ENCODE peak calls at places on chromosomes 3 and 15, in five cellular contexts. S is stimulated activated CD8-positive, alpha-beta memory T cell treated with anti-CD3 and anti-CD28 coated beads, Interleukin-4, amount 100 ng/mL, for 24 hours; X is MG63; J is naive thymus-derived CD8-positive, alpha-beta T cell; W is stimulated activated CD4-positive, alpha-beta T cell treated with anti-CD3 and anti-CD28 coated beads, Interleukin-4, amount 100 ng/mL, for 1 hour. F is an unnamed sample.
A peak's percentile ranks its signal among the peaks of the same experiment; 100 is the strongest.

GRCh38 chr3:186002884-186003472 is 65.2 kb upstream of the TRA2B start:
- DNase-seq in S (no peak), X (peak; percentile 33), J (no peak), W (no peak), F (no peak)

GRCh38 chr3:50356553-50356952 is 2.8 kb downstream of the TMEM115 start:
- DNase-seq in S (no peak), X (peak; percentile 44), J (no peak), W (no peak), F (no peak)

GRCh38 chr3:96619475-96619874 is 194.9 kb upstream of the EPHA6 start:
- DNase-seq in S (no peak), X (no peak), J (no peak), W (no peak), F (no peak)

GRCh38 chr3:195583831-195584542 is at the start of gene APOD:
- DNase-seq in S (no peak), X (peak; percentile 22), J (no peak), W (no peak), F (no peak)

GRCh38 chr3:125186261-125186770 is 26.2 kb downstream of the SLC12A8 start:
- DNase-seq in S (peak; percentile 11), X (no peak), J (no peak), W (peak; percentile 33), F (no peak)

GRCh38 chr15:74007820-74008371 is 13.4 kb downstream of the PML start:
- DNase-seq in S (no peak), X (no peak), J (no peak), W (no peak), F (no peak)

GRCh38 chr3:131072845-131073244 is 46.2 kb downstream of the NEK11 start:
- DNase-seq in S (no peak), X (no peak), J (no peak), W (no peak), F (no peak)

GRCh38 chr3:112689989-112690388 is 49.0 kb upstream of the CCDC80 start:
- DNase-seq in S (no peak), X (no peak), J (no peak), W (no peak), F (no peak)

GRCh38 chr15:78727561-78727960 is 83.7 kb downstream of the ADAMTS7 start:
- DNase-seq in S (no peak), X (no peak), J (no peak), W (no peak), F (no peak)

GRCh38 chr15:48426047-48426446 is 94.8 kb downstream of the DUT start:
- DNase-seq in S (no peak), X (no peak), J (no peak), W (no peak), F (no peak)

GRCh38 chr3:31810991-31811433 is 170.1 kb downstream of the OSBPL10 start:
- DNase-seq in S (no peak), X (no peak), J (no peak), W (no peak), F (no peak)

GRCh38 chr3:193593666-193594025 is 638 bp downstream of the OPA1 start:
- DNase-seq in S (no peak), X (peak; percentile 31), J (peak; percentile 42), W (peak; percentile 33), F (peak; percentile 42)

GRCh38 chr15:50977157-50977556 is 68.7 kb downstream of the AP4E1 start:
- DNase-seq in S (no peak), X (no peak), J (no peak), W (no peak), F (no peak)

GRCh38 chr3:100665230-100665629 is 44.1 kb upstream of the TFG start:
- DNase-seq in S (no peak), X (no peak), J (no peak), W (peak; percentile 6), F (no peak)

GRCh38 chr3:101803152-101803782 is 24.3 kb downstream of the NXPE3 start:
- DNase-seq in S (no peak), X (peak; percentile 29), J (peak; percentile 61), W (peak; percentile 6), F (peak; percentile 63)

GRCh38 chr3:17151598-17152373 is 267.0 kb downstream of the PLCL2 start:
- DNase-seq in S (peak; percentile 78), X (no peak), J (peak; percentile 65), W (peak; percentile 78), F (no peak)

GRCh38 chr3:137764001-137764433 is at the start of gene SOX14:
- DNase-seq in S (no peak), X (no peak), J (no peak), W (no peak), F (no peak)

GRCh38 chr15:63234479-63234878 is 42.9 kb upstream of the APH1B start:
- DNase-seq in S (no peak), X (peak; percentile 65), J (no peak), W (no peak), F (no peak)

GRCh38 chr15:61796056-61796455 is 264.2 kb downstream of the VPS13C start:
- DNase-seq in S (no peak), X (no peak), J (no peak), W (no peak), F (no peak)

GRCh38 chr3:124780356-124780755 is 50.1 kb downstream of the UMPS start:
- DNase-seq in S (no peak), X (peak; percentile 79), J (no peak), W (no peak), F (no peak)

GRCh38 chr3:48142316-48142870 is 45.8 kb downstream of the CDC25A start:
- DNase-seq in S (no peak), X (no peak), J (no peak), W (no peak), F (no peak)

GRCh38 chr15:68252925-68253534 is 23.5 kb upstream of the CLN6 start:
- DNase-seq in S (no peak), X (peak; percentile 24), J (peak; percentile 47), W (no peak), F (peak; percentile 75)

GRCh38 chr3:42353632-42354031 is 56.8 kb downstream of the LYZL4 start:
- DNase-seq in S (no peak), X (no peak), J (no peak), W (no peak), F (no peak)

GRCh38 chr3:188826574-188826973 is 345.2 kb upstream of the TPRG1 start:
- DNase-seq in S (no peak), X (no peak), J (no peak), W (no peak), F (no peak)

GRCh38 chr15:98923159-98923558 is 84.4 kb downstream of the PGPEP1L start:
- DNase-seq in S (no peak), X (no peak), J (no peak), W (no peak), F (no peak)

GRCh38 chr3:13288732-13289718 is 131.1 kb downstream of the NUP210 start:
- DNase-seq in S (no peak), X (peak; percentile 9), J (no peak), W (no peak), F (no peak)

GRCh38 chr3:98778852-98779379 is 15.8 kb downstream of the ST3GAL6 start:
- DNase-seq in S (no peak), X (peak; percentile 50), J (no peak), W (no peak), F (no peak)

GRCh38 chr15:94053626-94054025 is 177.7 kb upstream of the MCTP2 start:
- DNase-seq in S (no peak), X (no peak), J (no peak), W (no peak), F (no peak)

GRCh38 chr3:138118863-138119766 is 3.7 kb upstream of the DZIP1L start:
- DNase-seq in S (peak; percentile 41), X (peak; percentile 68), J (no peak), W (peak; percentile 58), F (peak; percentile 82)

GRCh38 chr3:46926039-46926438 is 48.5 kb downstream of the PTH1R start:
- DNase-seq in S (no peak), X (no peak), J (no peak), W (no peak), F (no peak)

GRCh38 chr15:77719450-77719849 is 86.7 kb upstream of the LINGO1 start:
- DNase-seq in S (no peak), X (no peak), J (no peak), W (no peak), F (no peak)

GRCh38 chr3:169147246-169148008 is 516.1 kb downstream of the MECOM start:
- DNase-seq in S (no peak), X (peak; percentile 65), J (no peak), W (peak; percentile 4), F (peak; percentile 80)

GRCh38 chr3:31539275-31539674 is 6.5 kb downstream of the STT3B start:
- DNase-seq in S (no peak), X (no peak), J (no peak), W (no peak), F (no peak)

GRCh38 chr3:32238027-32238815 is at the start of gene CMTM8:
- DNase-seq in S (peak; percentile 39), X (peak; percentile 18), J (peak; percentile 40), W (peak; percentile 69), F (peak; percentile 72)

F was measured in SK-N-DZ.